ENCODE peak calls at places on chromosomes 5 and 9, in eight cellular contexts. One of them, this sample, is unnamed.

GRCh38 chr9:26983340-26983739 is 22.1 kb downstream of the LRRC19 start:
- DNase-seq in tibial artery: no peak
- DNase-seq in CD8-positive, alpha-beta T cell: no peak
- DNase-seq in stomach: no peak
- DNase-seq in hepatocyte: no peak
- DNase-seq in heart right ventricle: no peak
- DNase-seq in suprapubic skin: no peak
- DNase-seq in right lobe of liver: no peak
- DNase-seq in this sample: no peak

GRCh38 chr5:133962801-133963476 is 5.5 kb downstream of the C5orf15 start:
- DNase-seq in CD8-positive, alpha-beta T cell: no peak
- DNase-seq in heart right ventricle: no peak
- DNase-seq in hepatocyte: no peak
- DNase-seq in right lobe of liver: no peak
- DNase-seq in suprapubic skin: no peak
- DNase-seq in stomach: no peak
- DNase-seq in tibial artery: no peak
- DNase-seq in this sample: no peak

GRCh38 chr9:78314953-78315870 is 18.3 kb downstream of the PSAT1 start:
- DNase-seq in CD8-positive, alpha-beta T cell: no peak
- DNase-seq in hepatocyte: no peak
- DNase-seq in suprapubic skin: no peak
- DNase-seq in stomach: no peak
- DNase-seq in heart right ventricle: no peak
- DNase-seq in right lobe of liver: no peak
- DNase-seq in tibial artery: peak; percentile 52
- DNase-seq in this sample: no peak

GRCh38 chr5:84259221-84260045 is 125.2 kb downstream of the EDIL3 start:
- DNase-seq in right lobe of liver: no peak
- DNase-seq in CD8-positive, alpha-beta T cell: no peak
- DNase-seq in stomach: no peak
- DNase-seq in suprapubic skin: no peak
- DNase-seq in tibial artery: no peak
- DNase-seq in heart right ventricle: no peak
- DNase-seq in hepatocyte: no peak
- DNase-seq in this sample: no peak

GRCh38 chr9:127878001-127878651 is 651 bp upstream of the AK1 start:
- DNase-seq in right lobe of liver: no peak
- DNase-seq in suprapubic skin: peak; percentile 65
- DNase-seq in stomach: no peak
- DNase-seq in CD8-positive, alpha-beta T cell: no peak
- DNase-seq in tibial artery: no peak
- DNase-seq in hepatocyte: no peak
- DNase-seq in heart right ventricle: no peak
- DNase-seq in this sample: no peak

GRCh38 chr9:4855861-4856260 is 63.1 kb downstream of the RCL1 start:
- DNase-seq in tibial artery: peak; percentile 85
- DNase-seq in hepatocyte: peak; percentile 30
- DNase-seq in suprapubic skin: no peak
- DNase-seq in heart right ventricle: no peak
- DNase-seq in CD8-positive, alpha-beta T cell: no peak
- DNase-seq in stomach: no peak
- DNase-seq in right lobe of liver: no peak
- DNase-seq in this sample: no peak

GRCh38 chr9:72509635-72510034 is 11.8 kb upstream of the TMC1 start:
- DNase-seq in hepatocyte: no peak
- DNase-seq in CD8-positive, alpha-beta T cell: no peak
- DNase-seq in stomach: no peak
- DNase-seq in heart right ventricle: no peak
- DNase-seq in right lobe of liver: no peak
- DNase-seq in suprapubic skin: no peak
- DNase-seq in tibial artery: no peak
- DNase-seq in this sample: no peak

GRCh38 chr9:137989999-137990715 is 112.6 kb downstream of the CACNA1B start:
- DNase-seq in heart right ventricle: no peak
- DNase-seq in right lobe of liver: no peak
- DNase-seq in tibial artery: peak; percentile 44
- DNase-seq in suprapubic skin: no peak
- DNase-seq in hepatocyte: no peak
- DNase-seq in CD8-positive, alpha-beta T cell: no peak
- DNase-seq in stomach: peak; percentile 13
- DNase-seq in this sample: no peak

GRCh38 chr5:125756456-125756855 is 666.8 kb upstream of the GRAMD2B start:
- DNase-seq in heart right ventricle: no peak
- DNase-seq in stomach: no peak
- DNase-seq in hepatocyte: no peak
- DNase-seq in suprapubic skin: no peak
- DNase-seq in right lobe of liver: no peak
- DNase-seq in CD8-positive, alpha-beta T cell: no peak
- DNase-seq in tibial artery: no peak
- DNase-seq in this sample: no peak

GRCh38 chr9:33782395-33783152 is 12.8 kb upstream of the PRSS3 start:
- DNase-seq in stomach: no peak
- DNase-seq in hepatocyte: no peak
- DNase-seq in heart right ventricle: no peak
- DNase-seq in CD8-positive, alpha-beta T cell: no peak
- DNase-seq in tibial artery: no peak
- DNase-seq in right lobe of liver: no peak
- DNase-seq in suprapubic skin: no peak
- DNase-seq in this sample: no peak

GRCh38 chr5:32217886-32218396 is 43.8 kb upstream of the GOLPH3 start:
- DNase-seq in hepatocyte: peak; percentile 56
- DNase-seq in CD8-positive, alpha-beta T cell: no peak
- DNase-seq in right lobe of liver: no peak
- DNase-seq in stomach: no peak
- DNase-seq in suprapubic skin: no peak
- DNase-seq in tibial artery: no peak
- DNase-seq in heart right ventricle: peak; percentile 53
- DNase-seq in this sample: peak; percentile 53

GRCh38 chr9:18923671-18924430 is 109.2 kb downstream of the SAXO1 start:
- DNase-seq in suprapubic skin: no peak
- DNase-seq in right lobe of liver: no peak
- DNase-seq in heart right ventricle: no peak
- DNase-seq in CD8-positive, alpha-beta T cell: no peak
- DNase-seq in hepatocyte: no peak
- DNase-seq in stomach: no peak
- DNase-seq in tibial artery: no peak
- DNase-seq in this sample: no peak

GRCh38 chr5:110021251-110021650 is 331.5 kb downstream of the MAN2A1 start:
- DNase-seq in hepatocyte: no peak
- DNase-seq in CD8-positive, alpha-beta T cell: no peak
- DNase-seq in tibial artery: no peak
- DNase-seq in heart right ventricle: no peak
- DNase-seq in right lobe of liver: no peak
- DNase-seq in suprapubic skin: no peak
- DNase-seq in stomach: no peak
- DNase-seq in this sample: no peak

GRCh38 chr5:39363217-39363616 is 1.1 kb downstream of the C9 start:
- DNase-seq in right lobe of liver: no peak
- DNase-seq in CD8-positive, alpha-beta T cell: no peak
- DNase-seq in stomach: no peak
- DNase-seq in suprapubic skin: no peak
- DNase-seq in heart right ventricle: no peak
- DNase-seq in tibial artery: no peak
- DNase-seq in hepatocyte: no peak
- DNase-seq in this sample: no peak

GRCh38 chr9:92986175-92987110 is 39.1 kb downstream of the FGD3 start:
- DNase-seq in stomach: no peak
- DNase-seq in right lobe of liver: no peak
- DNase-seq in heart right ventricle: no peak
- DNase-seq in suprapubic skin: no peak
- DNase-seq in hepatocyte: no peak
- DNase-seq in tibial artery: no peak
- DNase-seq in CD8-positive, alpha-beta T cell: peak; percentile 22
- DNase-seq in this sample: no peak

GRCh38 chr5:93191016-93191415 is 390.0 kb downstream of the NR2F1-AS1 start:
- DNase-seq in tibial artery: no peak
- DNase-seq in suprapubic skin: no peak
- DNase-seq in heart right ventricle: no peak
- DNase-seq in hepatocyte: no peak
- DNase-seq in right lobe of liver: no peak
- DNase-seq in CD8-positive, alpha-beta T cell: no peak
- DNase-seq in stomach: no peak
- DNase-seq in this sample: no peak

GRCh38 chr5:93191426-93191825 is 389.6 kb downstream of the NR2F1-AS1 start:
- DNase-seq in stomach: no peak
- DNase-seq in heart right ventricle: no peak
- DNase-seq in tibial artery: no peak
- DNase-seq in right lobe of liver: no peak
- DNase-seq in CD8-positive, alpha-beta T cell: no peak
- DNase-seq in suprapubic skin: no peak
- DNase-seq in hepatocyte: no peak
- DNase-seq in this sample: no peak

GRCh38 chr5:93186031-93186682 is 394.9 kb downstream of the NR2F1-AS1 start:
- DNase-seq in heart right ventricle: no peak
- DNase-seq in suprapubic skin: no peak
- DNase-seq in hepatocyte: no peak
- DNase-seq in right lobe of liver: no peak
- DNase-seq in tibial artery: no peak
- DNase-seq in stomach: no peak
- DNase-seq in CD8-positive, alpha-beta T cell: no peak
- DNase-seq in this sample: no peak

GRCh38 chr5:93189707-93190120 is 391.3 kb downstream of the NR2F1-AS1 start:
- DNase-seq in hepatocyte: peak; percentile 19
- DNase-seq in heart right ventricle: no peak
- DNase-seq in CD8-positive, alpha-beta T cell: no peak
- DNase-seq in tibial artery: no peak
- DNase-seq in stomach: no peak
- DNase-seq in right lobe of liver: no peak
- DNase-seq in suprapubic skin: no peak
- DNase-seq in this sample: no peak

DNA sequence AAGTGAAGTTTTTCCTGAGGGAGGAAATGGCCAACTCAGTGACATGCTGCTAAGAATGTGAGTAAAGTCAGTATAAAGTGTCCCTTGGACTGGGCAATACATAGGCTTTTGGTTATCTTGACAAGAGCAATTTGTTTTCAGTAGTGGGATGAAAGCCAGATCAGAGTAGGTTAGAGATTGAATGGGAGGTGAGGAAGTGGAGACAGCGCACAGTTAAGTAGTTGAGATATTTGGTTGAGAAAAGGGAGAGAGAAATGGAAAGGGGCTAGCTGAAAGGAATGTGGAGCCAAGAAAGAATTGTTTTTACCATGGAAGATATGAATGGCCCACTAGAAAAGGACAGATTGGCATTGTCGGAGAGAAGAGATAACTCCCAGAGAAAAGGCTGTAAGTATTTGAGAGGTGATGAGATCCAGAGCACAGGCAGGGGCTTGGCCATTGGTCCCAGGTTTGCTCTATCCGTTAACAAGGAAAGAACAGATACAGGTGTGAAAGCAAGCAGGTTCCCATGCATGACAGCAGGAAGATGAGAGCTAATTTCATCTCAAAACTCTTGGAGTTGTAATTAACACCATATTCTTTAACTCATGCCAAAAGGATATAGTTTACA is 392.0 kb downstream of the NR2F1-AS1 start:
- DNase-seq in heart right ventricle: no peak
- DNase-seq in stomach: no peak
- DNase-seq in tibial artery: no peak
- DNase-seq in suprapubic skin: no peak
- DNase-seq in hepatocyte: no peak
- DNase-seq in CD8-positive, alpha-beta T cell: no peak
- DNase-seq in right lobe of liver: no peak
- DNase-seq in this sample: no peak
- H3K27ac ChIP-seq in heart right ventricle: no peak overlapping the region
- H3K27ac ChIP-seq in stomach: no peak overlapping the region
- H3K27ac ChIP-seq in tibial artery: no peak overlapping the region
- H3K27ac ChIP-seq in suprapubic skin: no peak overlapping the region
- H3K27ac ChIP-seq in hepatocyte: no peak overlapping the region
- H3K27ac ChIP-seq in CD8-positive, alpha-beta T cell: no peak overlapping the region
- H3K27ac ChIP-seq in right lobe of liver: no peak overlapping the region
- H3K27ac ChIP-seq in this sample: no peak overlapping the region

DNA sequence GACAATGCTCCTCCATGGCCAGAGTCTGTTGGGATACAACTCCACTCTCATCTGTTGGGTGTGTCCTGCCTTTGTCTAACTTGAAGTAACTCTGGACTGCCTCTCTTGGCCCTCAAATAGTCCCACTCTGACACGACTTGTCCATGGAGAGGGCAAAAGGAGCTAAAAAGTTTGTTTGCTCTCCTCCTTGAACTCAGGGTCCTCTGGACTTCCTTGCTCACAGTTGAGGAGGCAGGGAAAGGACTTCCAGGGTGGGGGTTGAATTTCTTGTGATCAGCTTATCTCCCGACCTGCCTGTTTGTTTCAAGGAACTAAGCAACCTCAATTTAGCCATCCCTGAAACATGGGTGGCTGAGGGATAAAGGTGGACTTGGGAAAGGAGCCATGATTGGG is 11.7 kb downstream of the DNAJB5 start:
- DNase-seq in hepatocyte: no peak
- DNase-seq in tibial artery: no peak
- DNase-seq in suprapubic skin: no peak
- DNase-seq in heart right ventricle: no peak
- DNase-seq in right lobe of liver: no peak
- DNase-seq in CD8-positive, alpha-beta T cell: no peak
- DNase-seq in stomach: no peak
- DNase-seq in this sample: no peak
- TF ChIP-seq CTCF in hepatocyte: no peak
- TF ChIP-seq CTCF in tibial artery: no peak
- TF ChIP-seq CTCF in suprapubic skin: no peak
- TF ChIP-seq CTCF in heart right ventricle: no peak
- TF ChIP-seq CTCF in right lobe of liver: no peak
- TF ChIP-seq CTCF in CD8-positive, alpha-beta T cell: no peak
- TF ChIP-seq CTCF in stomach: no peak
- TF ChIP-seq CTCF in this sample: no peak

DNA sequence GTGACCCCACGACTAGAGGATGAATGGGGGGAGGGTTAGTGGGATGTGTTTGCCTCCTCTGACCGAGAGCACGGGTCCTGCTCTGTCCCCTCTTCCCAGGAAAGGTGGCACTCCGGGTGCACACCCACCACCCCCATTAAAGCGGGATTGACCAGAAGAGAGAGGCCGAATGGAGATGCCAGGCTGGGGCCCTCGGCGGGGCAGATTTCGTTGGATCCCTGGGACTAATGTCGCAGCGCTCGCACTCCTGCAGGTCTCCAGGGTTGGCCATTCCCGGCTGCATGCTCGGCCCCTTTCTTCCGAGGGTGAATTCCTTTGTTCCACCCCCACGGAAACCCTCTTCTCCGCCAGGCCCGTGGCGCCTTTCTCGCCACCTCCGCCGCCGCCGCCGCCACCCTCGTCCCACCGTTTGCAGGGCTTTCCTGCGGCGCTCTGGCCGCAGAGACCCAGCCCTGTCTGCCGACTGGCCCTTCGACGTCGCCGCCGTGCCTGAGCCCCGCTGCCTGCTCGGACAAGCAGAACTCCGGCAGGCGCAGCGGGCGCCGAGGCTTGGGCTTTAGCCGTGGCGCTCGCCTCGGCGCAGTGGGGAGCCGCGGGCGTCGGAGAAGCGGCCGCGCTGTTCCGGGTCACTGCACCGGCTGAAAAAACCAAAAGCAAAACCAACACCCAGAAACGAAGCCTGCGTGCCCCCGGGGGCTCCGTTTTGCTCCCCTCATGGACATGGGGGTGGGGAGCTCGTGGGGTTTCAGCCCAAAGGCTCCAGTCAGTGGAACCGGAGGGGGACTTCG is 11.8 kb downstream of the LMX1B start:
- DNase-seq in tibial artery: no peak
- DNase-seq in right lobe of liver: no peak
- DNase-seq in CD8-positive, alpha-beta T cell: no peak
- DNase-seq in suprapubic skin: no peak
- DNase-seq in hepatocyte: no peak
- DNase-seq in stomach: no peak
- DNase-seq in heart right ventricle: no peak
- DNase-seq in this sample: no peak
- H3K4me3 ChIP-seq in tibial artery: peak overlapping the region; percentile 42
- H3K4me3 ChIP-seq in right lobe of liver: peak overlapping the region; percentile 21
- H3K4me3 ChIP-seq in CD8-positive, alpha-beta T cell: peak overlapping the region; percentile 43
- H3K4me3 ChIP-seq in suprapubic skin: peak overlapping the region; percentile 32
- H3K4me3 ChIP-seq in hepatocyte: no peak overlapping the region
- H3K4me3 ChIP-seq in stomach: peak overlapping the region; percentile 62
- H3K4me3 ChIP-seq in heart right ventricle: peak overlapping the region; percentile 24
- H3K4me3 ChIP-seq in this sample: no peak overlapping the region

GRCh38 chr5:174736777-174737176 is 12.4 kb downstream of the MSX2 start:
- DNase-seq in tibial artery: no peak
- DNase-seq in heart right ventricle: no peak
- DNase-seq in right lobe of liver: no peak
- DNase-seq in hepatocyte: no peak
- DNase-seq in suprapubic skin: no peak
- DNase-seq in CD8-positive, alpha-beta T cell: no peak
- DNase-seq in stomach: no peak
- DNase-seq in this sample: no peak
- H3K27ac ChIP-seq in tibial artery: no peak overlapping the region
- H3K27ac ChIP-seq in heart right ventricle: no peak overlapping the region
- H3K27ac ChIP-seq in right lobe of liver: no peak overlapping the region
- H3K27ac ChIP-seq in hepatocyte: peak overlapping the region; percentile 37
- H3K27ac ChIP-seq in suprapubic skin: no peak overlapping the region
- H3K27ac ChIP-seq in CD8-positive, alpha-beta T cell: no peak overlapping the region
- H3K27ac ChIP-seq in stomach: no peak overlapping the region
- H3K27ac ChIP-seq in this sample: no peak overlapping the region

This sample was measured in dorsolateral prefrontal cortex.